ENCODE peak calls at places on chromosomes 2 and 18, in six cellular contexts. G, A, T, Q, B and I are unnamed samples. For H3K36me3, the result is how much of the 10 kb centered on the place peaks cover.

GRCh38 chr18:8627107-8627472 is 17.9 kb downstream of the RAB12 start:
- DNase-seq in T (no peak), Q (no peak), A (no peak), G (no peak), B (no peak), I (no peak)

GRCh38 chr2:55232863-55233657 is 572 bp downstream of the RPS27A start:
- DNase-seq in T (peak), G (peak), A (peak), B (no peak), Q (peak), I (peak)

GRCh38 chr2:169808211-169808610 is 9.5 kb downstream of the SSB start:
- DNase-seq in B (no peak), Q (no peak), G (no peak), A (no peak), T (no peak), I (no peak)

GRCh38 chr2:158761626-158762025 is 33.5 kb upstream of the DAPL1 start:
- DNase-seq in B (no peak), A (no peak), Q (no peak), T (no peak), G (no peak), I (no peak)

GRCh38 chr2:80199504-80199903 is 105.0 kb downstream of the LRRTM1 start:
- DNase-seq in A (no peak), B (no peak), G (no peak), Q (no peak), T (no peak), I (no peak)

GRCh38 chr2:136118819-136119716 is 1.1 kb upstream of the CXCR4 start:
- DNase-seq in B (peak), G (no peak), Q (peak), T (peak), A (peak), I (peak)

GRCh38 chr2:236146436-236146835 is 21.8 kb downstream of the GBX2 start:
- DNase-seq in G (no peak), T (no peak), A (peak), Q (no peak), B (no peak), I (no peak)

GRCh38 chr2:101717041-101717817 is 19.7 kb downstream of the MAP4K4 start:
- DNase-seq in B (peak), G (no peak), Q (no peak), T (no peak), A (no peak), I (peak)

GRCh38 chr2:25832897-25833296 is 45.4 kb downstream of the ASXL2 start:
- DNase-seq in Q (no peak), B (no peak), G (no peak), T (no peak), A (no peak), I (no peak)

GRCh38 chr2:29725610-29726009 is 195.8 kb downstream of the ALK start:
- DNase-seq in T (no peak), B (no peak), Q (no peak), G (no peak), A (no peak), I (no peak)

GRCh38 chr18:55863876-55864275 is 275.9 kb upstream of the TCF4 start:
- DNase-seq in B (no peak), G (no peak), T (no peak), A (peak), Q (no peak), I (no peak)

DNA sequence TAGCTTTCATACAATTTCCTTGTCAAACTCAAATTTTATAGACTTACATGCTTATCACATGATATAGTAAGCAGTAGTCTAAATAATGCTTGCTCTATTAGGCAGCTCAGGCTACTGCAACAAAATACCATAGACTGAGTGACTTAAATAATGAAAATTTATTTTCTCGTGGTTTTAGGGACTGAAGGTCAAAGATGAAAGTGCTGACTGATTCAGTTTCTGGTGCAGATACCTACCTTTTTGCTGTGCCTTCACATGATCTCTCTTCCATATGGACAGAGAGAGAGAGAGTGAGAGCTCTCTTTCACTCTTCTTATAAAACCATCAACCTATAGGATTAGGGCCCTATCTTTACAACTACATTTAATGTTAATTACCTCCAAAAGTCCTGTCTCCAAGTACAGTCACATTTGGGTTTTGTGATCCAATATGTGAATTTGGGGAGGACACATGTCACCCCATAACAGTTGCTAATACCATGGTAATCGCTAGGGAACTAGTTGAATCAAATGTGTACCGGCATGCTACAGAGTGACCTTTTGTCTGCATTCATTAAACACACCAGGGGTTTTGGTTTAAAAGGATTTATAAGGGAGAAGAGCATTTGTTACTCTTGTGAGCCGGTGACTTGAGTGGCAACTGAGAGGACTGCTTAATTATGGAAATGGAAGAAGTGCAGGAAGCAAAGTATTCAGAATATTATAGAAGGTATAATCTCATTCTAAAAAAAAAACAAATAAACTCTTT is 723.4 kb upstream of the LRRTM4 start:
- DNase-seq in T (no peak), Q (no peak), B (no peak), G (no peak), A (no peak), I (no peak)
- H3K36me3 ChIP-seq in T (under half), Q (under half), B (under half), G (under half), A (under half), I (under half)

DNA sequence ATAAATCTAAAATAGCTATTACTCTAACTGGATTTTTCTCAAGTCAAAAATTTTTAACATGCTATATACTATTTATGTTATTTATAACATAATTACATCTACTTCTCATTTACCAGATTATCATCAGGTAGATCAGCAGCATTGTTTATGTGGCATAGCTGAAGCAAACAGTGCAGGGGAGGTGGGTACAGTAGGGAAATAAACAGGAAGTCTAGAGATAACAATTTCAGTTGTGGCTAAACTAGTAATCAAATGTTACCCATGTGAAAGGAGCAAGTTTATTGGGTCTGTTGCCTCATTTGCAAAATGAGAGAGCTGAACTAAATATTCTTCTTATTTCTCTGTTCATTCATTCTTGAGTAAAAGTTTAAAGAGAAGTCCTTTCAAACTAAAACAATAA is 27.7 kb downstream of the GFPT1 start:
- DNase-seq in T (no peak), A (no peak), G (no peak), Q (no peak), B (no peak), I (no peak)
- H3K36me3 ChIP-seq in T (under half), A (half or more), G (half or more), Q (half or more), B (under half), I (under half)

GRCh38 chr2:102718387-102719316 is 43.2 kb upstream of the TMEM182 start:
- DNase-seq in G (no peak), Q (no peak), A (no peak), B (no peak), T (no peak), I (no peak)
- H3K36me3 ChIP-seq in G (under half), Q (under half), A (half or more), B (under half), T (under half), I (under half)

DNA sequence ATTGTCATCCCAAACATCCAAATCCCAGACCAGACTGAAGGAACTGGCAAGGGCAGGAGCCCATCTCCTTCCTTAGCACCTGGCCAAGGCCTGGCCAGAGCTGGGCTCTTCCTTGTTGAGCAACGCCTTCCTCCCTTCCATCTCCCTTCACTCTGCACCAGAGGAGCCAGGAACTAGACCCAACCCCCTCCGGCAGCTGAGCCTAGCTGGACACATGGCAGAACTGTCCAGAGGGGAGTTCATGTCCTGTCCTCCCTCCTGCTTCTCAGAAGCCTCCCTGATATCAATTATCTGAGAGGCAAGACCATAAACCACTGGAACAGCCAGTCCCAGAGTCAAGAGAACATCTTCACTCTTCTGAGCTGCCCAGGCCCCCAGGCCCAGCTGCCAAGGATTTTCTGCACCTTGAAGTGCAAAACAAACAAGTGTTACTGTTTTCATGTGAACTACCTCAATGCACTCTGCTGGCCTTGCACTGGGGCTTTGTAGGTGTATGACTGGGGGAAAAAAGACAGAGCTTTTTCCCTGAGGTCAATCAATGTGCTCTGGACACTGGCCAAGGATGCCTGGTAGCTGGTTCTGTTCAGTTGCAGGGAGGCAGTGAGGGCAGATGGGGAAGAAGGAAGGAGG is 107.6 kb upstream of the MSH6 start:
- DNase-seq in G (no peak), T (no peak), Q (no peak), A (no peak), B (no peak), I (no peak)
- H3K36me3 ChIP-seq in G (under half), T (under half), Q (under half), A (under half), B (under half), I (under half)

GRCh38 chr18:49483198-49483597 is 3.8 kb downstream of the C18orf32 start:
- DNase-seq in G (no peak), A (no peak), B (no peak), Q (no peak), T (no peak), I (no peak)
- H3K36me3 ChIP-seq in G (under half), A (half or more), B (under half), Q (under half), T (under half), I (under half)